ENCODE peak calls at places on chromosomes 12 and 14, in eight cellular contexts. F is left lobe of liver; O is EL; Y is AML-193; A is SW480; U is activated CD4-positive, alpha-beta T cell treated with anti-CD3 and anti-CD28 coated beads, Interleukin-2, amount 50 U/mL, for 1 hour; G is NCI-H524 treated with DMSO at 0.1 percent for 48 hours; P is right lobe of liver. K is an unnamed sample.
A peak's percentile ranks its signal among the peaks of the same experiment; 100 is the strongest.

GRCh38 chr12:91327889-91328288 is 145.3 kb upstream of the DCN start:
- DNase-seq in F (no peak), O (peak; percentile 31), Y (no peak), A (no peak), U (no peak), G (no peak), P (no peak), K (no peak)

GRCh38 chr14:24274101-24274543 is 2.7 kb upstream of the RABGGTA start:
- DNase-seq in F (no peak), O (no peak), Y (peak; percentile 55), A (no peak), U (peak; percentile 28), G (no peak), P (no peak), K (no peak)

GRCh38 chr12:104351023-104351983 is 47.8 kb downstream of the EID3 start:
- DNase-seq in F (peak; percentile 19), O (no peak), Y (no peak), A (no peak), U (no peak), G (no peak), P (no peak), K (no peak)

GRCh38 chr12:3137814-3138445 is 60.8 kb downstream of the TSPAN9 start:
- DNase-seq in F (no peak), O (no peak), Y (no peak), A (no peak), U (no peak), G (no peak), P (no peak), K (no peak)

GRCh38 chr12:85275359-85275758 is 4.7 kb upstream of the ALX1 start:
- DNase-seq in F (no peak), O (no peak), Y (peak; percentile 2), A (no peak), U (no peak), G (no peak), P (no peak), K (no peak)

GRCh38 chr14:77498984-77499527 is 440 bp upstream of the ISM2 start:
- DNase-seq in F (peak; percentile 40), O (peak; percentile 15), Y (no peak), A (peak; percentile 51), U (no peak), G (no peak), P (no peak), K (no peak)

GRCh38 chr14:22657861-22658260 is 13.7 kb upstream of the OR6J1 start:
- DNase-seq in F (no peak), O (peak; percentile 46), Y (peak; percentile 35), A (peak; percentile 31), U (no peak), G (peak; percentile 68), P (no peak), K (no peak)

GRCh38 chr12:49187184-49187583 is 1.7 kb downstream of the TUBA1A start:
- DNase-seq in F (peak; percentile 24), O (peak; percentile 11), Y (no peak), A (peak; percentile 31), U (peak; percentile 1), G (peak; percentile 30), P (no peak), K (no peak)

GRCh38 chr12:6074394-6074793 is 50.1 kb downstream of the VWF start:
- DNase-seq in F (no peak), O (no peak), Y (no peak), A (no peak), U (no peak), G (no peak), P (no peak), K (no peak)

GRCh38 chr14:90999299-90999698 is 61.1 kb downstream of the RPS6KA5 start:
- DNase-seq in F (no peak), O (no peak), Y (no peak), A (no peak), U (no peak), G (no peak), P (no peak), K (no peak)

GRCh38 chr14:95460647-95461478 is 55.6 kb downstream of the SYNE3 start:
- DNase-seq in F (no peak), O (peak; percentile 84), Y (no peak), A (peak; percentile 76), U (no peak), G (no peak), P (no peak), K (no peak)

GRCh38 chr14:39050389-39050788 is 52.6 kb downstream of the SEC23A start:
- DNase-seq in F (no peak), O (peak; percentile 79), Y (no peak), A (no peak), U (no peak), G (no peak), P (no peak), K (no peak)

GRCh38 chr14:58414845-58415244 is 12.5 kb downstream of the TIMM9 start:
- DNase-seq in F (no peak), O (no peak), Y (no peak), A (no peak), U (no peak), G (peak; percentile 56), P (no peak), K (no peak)

GRCh38 chr12:109247831-109248654 is 61.0 kb downstream of the FOXN4 start:
- DNase-seq in F (peak; percentile 82), O (no peak), Y (no peak), A (peak; percentile 16), U (no peak), G (no peak), P (peak; percentile 82), K (no peak)

GRCh38 chr14:59347511-59347900 is 117.7 kb downstream of the GPR135 start:
- DNase-seq in F (no peak), O (no peak), Y (no peak), A (no peak), U (no peak), G (no peak), P (no peak), K (no peak)

GRCh38 chr12:159131-159782 is 54.7 kb downstream of the SLC6A12 start:
- DNase-seq in F (no peak), O (no peak), Y (no peak), A (no peak), U (no peak), G (no peak), P (no peak), K (no peak)

GRCh38 chr12:54390668-54391551 is 6.4 kb upstream of the ZNF385A start:
- DNase-seq in F (no peak), O (no peak), Y (no peak), A (no peak), U (peak; percentile 65), G (no peak), P (no peak), K (no peak)

GRCh38 chr14:28406181-28406580 is 360.4 kb upstream of the FOXG1 start:
- DNase-seq in F (no peak), O (no peak), Y (no peak), A (no peak), U (no peak), G (peak; percentile 68), P (no peak), K (no peak)

GRCh38 chr12:52552055-52552454 is 890 bp downstream of the KRT71 start:
- DNase-seq in F (no peak), O (no peak), Y (no peak), A (no peak), U (no peak), G (no peak), P (no peak), K (no peak)

GRCh38 chr12:49512541-49512940 is 26.3 kb upstream of the KCNH3 start:
- DNase-seq in F (no peak), O (no peak), Y (no peak), A (no peak), U (no peak), G (no peak), P (no peak), K (no peak)

GRCh38 chr12:21771311-21771710 is 3.2 kb downstream of the KCNJ8 start:
- DNase-seq in F (no peak), O (peak; percentile 61), Y (no peak), A (no peak), U (no peak), G (no peak), P (no peak), K (no peak)

GRCh38 chr12:126910570-126910969 is 1356.4 kb upstream of the TMEM132C start:
- DNase-seq in F (no peak), O (no peak), Y (no peak), A (no peak), U (no peak), G (no peak), P (no peak), K (no peak)

GRCh38 chr12:131785763-131786330 is 42.3 kb upstream of the MMP17 start:
- DNase-seq in F (no peak), O (no peak), Y (no peak), A (no peak), U (no peak), G (no peak), P (no peak), K (no peak)

GRCh38 chr12:57225680-57226190 is 3.8 kb upstream of the SHMT2 start:
- DNase-seq in F (no peak), O (no peak), Y (no peak), A (no peak), U (no peak), G (no peak), P (no peak), K (no peak)

GRCh38 chr14:61470261-61470953 is 149.0 kb downstream of the PRKCH start:
- DNase-seq in F (no peak), O (peak; percentile 97), Y (peak; percentile 7), A (peak; percentile 32), U (no peak), G (peak; percentile 90), P (peak; percentile 37), K (no peak)

GRCh38 chr14:104972301-104973211 is 5.6 kb downstream of the AHNAK2 start:
- DNase-seq in F (no peak), O (peak; percentile 48), Y (no peak), A (peak; percentile 97), U (no peak), G (no peak), P (peak; percentile 39), K (peak; percentile 98)

GRCh38 chr12:9784816-9785215 is 24.1 kb upstream of the CD69 start:
- DNase-seq in F (no peak), O (no peak), Y (no peak), A (no peak), U (no peak), G (no peak), P (no peak), K (no peak)

GRCh38 chr12:124326899-124327298 is 32.0 kb downstream of the RFLNA start:
- DNase-seq in F (no peak), O (no peak), Y (no peak), A (no peak), U (no peak), G (peak; percentile 3), P (no peak), K (no peak)

GRCh38 chr12:89949457-89950195 is 241.0 kb upstream of the ATP2B1 start:
- DNase-seq in F (no peak), O (peak; percentile 57), Y (no peak), A (no peak), U (peak; percentile 25), G (no peak), P (no peak), K (no peak)

GRCh38 chr14:73491256-73491976 is 683 bp downstream of the RIOX1 start:
- DNase-seq in F (peak; percentile 82), O (peak; percentile 65), Y (peak; percentile 27), A (peak; percentile 78), U (peak; percentile 68), G (no peak), P (peak; percentile 84), K (peak; percentile 84)

GRCh38 chr12:131345521-131346436 is 365.1 kb upstream of the SFSWAP start:
- DNase-seq in F (no peak), O (no peak), Y (no peak), A (no peak), U (no peak), G (no peak), P (no peak), K (no peak)